ENCODE peak calls at places on chromosome 20, in four cellular contexts. One of them, this sample, is unnamed.

GRCh38 chr20:61185841-61186601 is 66.0 kb upstream of the CDH4 start:
- DNase-seq in hippocampal formation: no peak
- DNase-seq in naive thymus-derived CD8-positive, alpha-beta T cell: no peak
- DNase-seq in Caco-2: no peak
- DNase-seq in this sample: no peak

GRCh38 chr20:64001607-64002011 is 20.7 kb downstream of the PRPF6 start:
- DNase-seq in hippocampal formation: no peak
- DNase-seq in naive thymus-derived CD8-positive, alpha-beta T cell: no peak
- DNase-seq in Caco-2: no peak
- DNase-seq in this sample: no peak

GRCh38 chr20:33654680-33655161 is 7.4 kb upstream of the C20orf144 start:
- DNase-seq in hippocampal formation: no peak
- DNase-seq in naive thymus-derived CD8-positive, alpha-beta T cell: no peak
- DNase-seq in Caco-2: peak
- DNase-seq in this sample: no peak

GRCh38 chr20:1298888-1299511 is 29.9 kb downstream of the SDCBP2 start:
- DNase-seq in hippocampal formation: no peak
- DNase-seq in naive thymus-derived CD8-positive, alpha-beta T cell: no peak
- DNase-seq in Caco-2: no peak
- DNase-seq in this sample: no peak

GRCh38 chr20:31721408-31722332 is 998 bp downstream of the BCL2L1 start:
- DNase-seq in hippocampal formation: peak
- DNase-seq in naive thymus-derived CD8-positive, alpha-beta T cell: no peak
- DNase-seq in Caco-2: peak
- DNase-seq in this sample: no peak

GRCh38 chr20:58892932-58893224 is 40.4 kb downstream of the GNAS start:
- DNase-seq in hippocampal formation: no peak
- DNase-seq in naive thymus-derived CD8-positive, alpha-beta T cell: no peak
- DNase-seq in Caco-2: no peak
- DNase-seq in this sample: no peak

GRCh38 chr20:621115-621756 is 11.1 kb upstream of the TCF15 start:
- DNase-seq in hippocampal formation: no peak
- DNase-seq in naive thymus-derived CD8-positive, alpha-beta T cell: no peak
- DNase-seq in Caco-2: no peak
- DNase-seq in this sample: no peak

GRCh38 chr20:50772418-50773185 is 22.3 kb upstream of the BCAS4 start:
- DNase-seq in hippocampal formation: no peak
- DNase-seq in naive thymus-derived CD8-positive, alpha-beta T cell: no peak
- DNase-seq in Caco-2: peak
- DNase-seq in this sample: no peak

GRCh38 chr20:46423342-46423741 is 16.9 kb upstream of the ELMO2 start:
- DNase-seq in hippocampal formation: no peak
- DNase-seq in naive thymus-derived CD8-positive, alpha-beta T cell: no peak
- DNase-seq in Caco-2: no peak
- DNase-seq in this sample: no peak

GRCh38 chr20:54688476-54688875 is 213.1 kb downstream of the DOK5 start:
- DNase-seq in hippocampal formation: no peak
- DNase-seq in naive thymus-derived CD8-positive, alpha-beta T cell: no peak
- DNase-seq in Caco-2: no peak
- DNase-seq in this sample: no peak

This sample was measured in amygdala.